ENCODE peak calls at places on chromosomes 7 and 10, in five cellular contexts. I is mesenchymal stem cell, Y is mesendoderm, M is IMR-90, W is H1. Z is an unnamed sample.

GRCh38 chr10:60350400-60350799 is 39.3 kb downstream of the ANK3 start:
- DNase-seq in I (peak; percentile 53), Y (no peak), M (peak; percentile 49), W (no peak), Z (no peak)

GRCh38 chr7:113263749-113264148 is 145.4 kb upstream of the SMIM30 start:
- DNase-seq in I (no peak), Y (no peak), M (no peak), W (no peak), Z (no peak)

GRCh38 chr10:114362831-114363355 is 41.4 kb downstream of the AFAP1L2 start:
- DNase-seq in I (no peak), Y (no peak), M (no peak), W (no peak), Z (no peak)

GRCh38 chr10:63365976-63366765 is 99.6 kb downstream of the JMJD1C start:
- DNase-seq in I (no peak), Y (peak; percentile 23), M (no peak), W (no peak), Z (no peak)

GRCh38 chr7:95004618-95005282 is 97.4 kb downstream of the PPP1R9A start:
- DNase-seq in I (peak; percentile 37), Y (no peak), M (no peak), W (no peak), Z (no peak)

GRCh38 chr10:24104895-24105294 is 104.0 kb upstream of the KIAA1217 start:
- DNase-seq in I (no peak), Y (no peak), M (no peak), W (no peak), Z (no peak)

GRCh38 chr7:104272767-104273384 is 55.5 kb upstream of the LHFPL3 start:
- DNase-seq in I (peak; percentile 19), Y (peak; percentile 56), M (peak; percentile 57), W (no peak), Z (no peak)

GRCh38 chr10:90960355-90960814 is 39.5 kb upstream of the ANKRD1 start:
- DNase-seq in I (peak; percentile 90), Y (peak; percentile 36), M (peak; percentile 89), W (no peak), Z (peak; percentile 73)

GRCh38 chr7:102468416-102469350 is 3.9 kb downstream of the LRWD1 start:
- DNase-seq in I (no peak), Y (no peak), M (no peak), W (peak; percentile 44), Z (no peak)

GRCh38 chr10:118980135-118980865 is 49.2 kb upstream of the NANOS1 start:
- DNase-seq in I (no peak), Y (no peak), M (no peak), W (no peak), Z (no peak)

GRCh38 chr7:5213286-5213645 is 23.2 kb downstream of the WIPI2 start:
- DNase-seq in I (no peak), Y (no peak), M (no peak), W (no peak), Z (no peak)

GRCh38 chr7:2373124-2373556 is 18.5 kb downstream of the EIF3B start:
- DNase-seq in I (no peak), Y (no peak), M (no peak), W (no peak), Z (no peak)

GRCh38 chr10:124688889-124689670 is 55.1 kb downstream of the FAM53B start:
- DNase-seq in I (no peak), Y (peak; percentile 86), M (no peak), W (no peak), Z (no peak)

GRCh38 chr10:43605850-43606322 is 352 bp upstream of the ZNF485 start:
- DNase-seq in I (no peak), Y (no peak), M (no peak), W (no peak), Z (no peak)

GRCh38 chr7:8511810-8512209 is 78.4 kb downstream of the NXPH1 start:
- DNase-seq in I (no peak), Y (no peak), M (no peak), W (no peak), Z (no peak)

GRCh38 chr10:72875250-72876055 is 18.1 kb upstream of the OIT3 start:
- DNase-seq in I (peak; percentile 40), Y (peak; percentile 47), M (peak; percentile 43), W (no peak), Z (no peak)

GRCh38 chr10:75399461-75400162 is 2.0 kb downstream of the ZNF503 start:
- DNase-seq in I (peak; percentile 82), Y (peak; percentile 80), M (peak; percentile 69), W (peak; percentile 86), Z (peak; percentile 23)

GRCh38 chr7:92765725-92766124 is 70.6 kb downstream of the CDK6 start:
- DNase-seq in I (peak; percentile 82), Y (peak; percentile 40), M (peak; percentile 88), W (no peak), Z (peak; percentile 33)

GRCh38 chr10:112792487-112793196 is 157.4 kb upstream of the TCF7L2 start:
- DNase-seq in I (peak; percentile 61), Y (peak; percentile 35), M (peak; percentile 56), W (peak; percentile 43), Z (peak; percentile 70)

GRCh38 chr7:100887186-100887954 is 2.1 kb downstream of the UFSP1 start:
- DNase-seq in I (no peak), Y (no peak), M (no peak), W (no peak), Z (peak; percentile 29)

GRCh38 chr10:93058139-93058538 is 2.5 kb upstream of the CYP26C1 start:
- DNase-seq in I (no peak), Y (no peak), M (peak; percentile 41), W (no peak), Z (no peak)

GRCh38 chr7:33854951-33855350 is 50.4 kb upstream of the BMPER start:
- DNase-seq in I (peak; percentile 88), Y (no peak), M (peak; percentile 95), W (no peak), Z (no peak)

GRCh38 chr10:70925377-70926214 is 37.2 kb upstream of the PCBD1 start:
- DNase-seq in I (peak; percentile 27), Y (peak; percentile 41), M (no peak), W (peak; percentile 91), Z (no peak)

GRCh38 chr7:66142996-66143395 is 28.3 kb downstream of the CRCP start:
- DNase-seq in I (no peak), Y (no peak), M (no peak), W (no peak), Z (peak; percentile 3)

GRCh38 chr7:21355406-21355874 is 72.4 kb upstream of the SP4 start:
- DNase-seq in I (no peak), Y (no peak), M (no peak), W (no peak), Z (no peak)

GRCh38 chr7:27251136-27251512 is 8.5 kb downstream of the EVX1 start:
- DNase-seq in I (no peak), Y (peak; percentile 36), M (no peak), W (no peak), Z (no peak)

GRCh38 chr10:131961777-131962450 is 19.8 kb downstream of the BNIP3 start:
- DNase-seq in I (no peak), Y (no peak), M (no peak), W (no peak), Z (no peak)

GRCh38 chr7:110620336-110620735 is 470.6 kb upstream of the LRRN3 start:
- DNase-seq in I (no peak), Y (no peak), M (no peak), W (no peak), Z (no peak)

GRCh38 chr10:3147117-3147820 is 25.3 kb downstream of the PITRM1 start:
- DNase-seq in I (no peak), Y (no peak), M (no peak), W (no peak), Z (no peak)

GRCh38 chr7:101165958-101166602 is 711 bp upstream of the VGF start:
- DNase-seq in I (no peak), Y (peak; percentile 47), M (no peak), W (peak; percentile 78), Z (no peak)

GRCh38 chr10:50395279-50395678 is 144.0 kb upstream of the ASAH2 start:
- DNase-seq in I (peak; percentile 71), Y (no peak), M (peak; percentile 44), W (no peak), Z (no peak)

GRCh38 chr7:73865738-73866445 is 4.9 kb downstream of the TMEM270 start:
- DNase-seq in I (peak; percentile 52), Y (peak; percentile 66), M (peak; percentile 63), W (peak; percentile 58), Z (peak; percentile 63)

GRCh38 chr7:73698410-73698809 is 15.0 kb downstream of the BUD23 start:
- DNase-seq in I (no peak), Y (no peak), M (no peak), W (no peak), Z (no peak)

GRCh38 chr7:102993532-102994029 is 80.8 kb downstream of the LRRC17 start:
- DNase-seq in I (peak; percentile 72), Y (no peak), M (peak; percentile 86), W (no peak), Z (no peak)

GRCh38 chr7:130224210-130224609 is 16.6 kb downstream of the SSMEM1 start:
- DNase-seq in I (no peak), Y (no peak), M (no peak), W (no peak), Z (no peak)

GRCh38 chr10:85934586-85934985 is 432.0 kb downstream of the GRID1 start:
- DNase-seq in I (no peak), Y (no peak), M (no peak), W (no peak), Z (no peak)

GRCh38 chr7:46603780-46604725 is 683.0 kb upstream of the IGFBP3 start:
- DNase-seq in I (peak; percentile 94), Y (no peak), M (peak; percentile 33), W (no peak), Z (no peak)

GRCh38 chr7:6706666-6707407 is at the start of gene ZNF12:
- DNase-seq in I (peak; percentile 91), Y (peak; percentile 97), M (peak; percentile 92), W (peak; percentile 97), Z (peak; percentile 98)
- H3K18ac ChIP-seq in I (peak within 1 kb of the TSS; percentile 90), Y (no peak within 1 kb of the TSS), M (peak within 1 kb of the TSS; percentile 37), W (peak within 1 kb of the TSS; percentile 5), Z (peak within 1 kb of the TSS; percentile 79)

GRCh38 chr7:157292258-157292657 is 44.5 kb upstream of the DNAJB6 start:
- DNase-seq in I (no peak), Y (no peak), M (no peak), W (no peak), Z (no peak)
- H3K18ac ChIP-seq in I (no peak overlapping the region), Y (no peak overlapping the region), M (no peak overlapping the region), W (peak overlapping the region; percentile 48), Z (no peak overlapping the region)

GRCh38 chr7:139691253-139691781 is 86.5 kb downstream of the HIPK2 start:
- DNase-seq in I (peak; percentile 35), Y (no peak), M (no peak), W (no peak), Z (no peak)
- H3K18ac ChIP-seq in I (peak overlapping the region; percentile 84), Y (no peak overlapping the region), M (no peak overlapping the region), W (no peak overlapping the region), Z (no peak overlapping the region)

DNA sequence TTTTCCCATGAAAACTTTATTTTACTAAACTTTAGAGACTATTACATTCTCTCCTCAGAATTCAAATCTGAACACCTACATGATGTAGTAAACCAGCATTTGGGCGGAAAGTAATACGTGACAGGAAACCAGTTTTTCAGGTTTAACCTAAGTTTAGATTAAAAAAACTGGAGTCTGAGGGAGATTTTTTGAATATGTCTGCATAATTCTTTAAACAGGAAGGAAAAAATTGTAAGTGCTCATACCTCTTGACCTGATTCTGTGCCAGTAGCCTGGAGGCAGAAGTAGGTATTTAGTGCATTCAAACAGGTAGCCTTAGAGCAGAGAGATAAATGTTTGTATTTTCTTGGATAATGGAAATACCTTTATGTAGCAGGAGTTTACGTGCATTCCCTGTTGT is 224.3 kb downstream of the MDFIC start:
- DNase-seq in I (no peak), Y (no peak), M (no peak), W (no peak), Z (peak; percentile 99)
- H3K18ac ChIP-seq in I (no peak overlapping the region), Y (no peak overlapping the region), M (no peak overlapping the region), W (no peak overlapping the region), Z (no peak overlapping the region)

Z was measured in trophoblast cell.